ENCODE peak calls at places on chromosomes 13 and 19, in seven cellular contexts. P is lower lobe of right lung; S is pancreas; H is upper lobe of left lung; Q is right lobe of liver; L is natural killer cell; A is activated CD8-positive, alpha-beta T cell treated with anti-CD3 and anti-CD28 coated beads for 36 hours. M is an unnamed sample.
A peak's percentile ranks its signal among the peaks of the same experiment; 100 is the strongest.

GRCh38 chr13:34655554-34655953 is 286.5 kb upstream of the NBEA start:
- ATAC-seq in Q (no peak), P (no peak), S (no peak), A (no peak), L (no peak), H (no peak), M (no peak)

GRCh38 chr13:29315847-29316246 is 279.6 kb downstream of the SLC7A1 start:
- ATAC-seq in S (no peak), L (no peak), H (no peak), P (no peak), Q (no peak), A (peak; percentile 39), M (no peak)

GRCh38 chr13:20704459-20705069 is 1.1 kb downstream of the IL17D start:
- ATAC-seq in P (peak; percentile 38), S (peak; percentile 11), A (peak; percentile 1), H (peak; percentile 15), L (no peak), Q (no peak), M (no peak)

GRCh38 chr19:10737680-10738079 is 19.8 kb downstream of the DNM2 start:
- ATAC-seq in L (no peak), S (no peak), A (no peak), Q (no peak), H (no peak), P (peak; percentile 8), M (no peak)

GRCh38 chr19:47675859-47676258 is 37.4 kb upstream of the EHD2 start:
- ATAC-seq in Q (no peak), H (no peak), L (no peak), P (no peak), A (no peak), S (no peak), M (no peak)

GRCh38 chr19:10543059-10543419 is 665 bp upstream of the ATG4D start:
- ATAC-seq in L (no peak), Q (no peak), S (peak; percentile 23), H (no peak), P (no peak), A (no peak), M (no peak)

GRCh38 chr13:63605403-63605802 is 2189.8 kb upstream of the PCDH20 start:
- ATAC-seq in S (no peak), L (no peak), P (no peak), H (no peak), Q (no peak), A (no peak), M (no peak)

GRCh38 chr19:8252922-8253589 is 43.9 kb downstream of the CERS4 start:
- ATAC-seq in A (peak; percentile 93), L (peak; percentile 98), S (peak; percentile 81), P (peak; percentile 71), H (peak; percentile 70), Q (peak; percentile 57), M (peak; percentile 37)

GRCh38 chr13:98075048-98075447 is 67.8 kb upstream of the FARP1 start:
- ATAC-seq in L (no peak), Q (no peak), H (no peak), S (no peak), A (no peak), P (no peak), M (no peak)

GRCh38 chr13:49865174-49865573 is 71.0 kb downstream of the SPRYD7 start:
- ATAC-seq in L (no peak), P (peak; percentile 76), A (no peak), H (no peak), Q (no peak), S (no peak), M (no peak)

GRCh38 chr13:77896977-77897376 is 21.7 kb downstream of the EDNRB start:
- ATAC-seq in H (no peak), P (peak; percentile 50), L (no peak), A (no peak), S (no peak), Q (peak; percentile 30), M (peak; percentile 40)

GRCh38 chr19:6241680-6242079 is 38.1 kb downstream of the MLLT1 start:
- ATAC-seq in L (no peak), S (no peak), Q (no peak), H (no peak), P (no peak), A (no peak), M (peak; percentile 26)

GRCh38 chr13:80237646-80238045 is 103.3 kb downstream of the SPRY2 start:
- ATAC-seq in S (no peak), H (no peak), Q (no peak), P (no peak), L (no peak), A (no peak), M (no peak)

GRCh38 chr13:33281951-33282595 is 3.5 kb downstream of the STARD13 start:
- ATAC-seq in Q (no peak), L (no peak), A (no peak), P (no peak), S (no peak), H (no peak), M (no peak)

GRCh38 chr13:26037302-26037701 is 14.5 kb downstream of the SHISA2 start:
- ATAC-seq in P (peak; percentile 61), H (peak; percentile 69), S (no peak), L (no peak), Q (no peak), A (no peak), M (no peak)

GRCh38 chr13:96958286-96958891 is 35.9 kb downstream of the OXGR1 start:
- ATAC-seq in L (no peak), A (no peak), S (peak; percentile 79), Q (peak; percentile 33), P (peak; percentile 29), H (no peak), M (no peak)

GRCh38 chr19:17311455-17312248 is 2.3 kb downstream of the DDA1 start:
- ATAC-seq in S (no peak), H (no peak), P (peak; percentile 19), Q (no peak), L (no peak), A (no peak), M (no peak)

GRCh38 chr13:49627831-49628652 is at the start of gene ARL11:
- ATAC-seq in H (peak; percentile 72), Q (peak; percentile 25), L (peak; percentile 88), P (peak; percentile 81), S (peak; percentile 66), A (peak; percentile 94), M (peak; percentile 51)

GRCh38 chr13:62287764-62288163 is 872.1 kb upstream of the PCDH20 start:
- ATAC-seq in A (no peak), S (no peak), P (no peak), H (no peak), L (no peak), Q (no peak), M (no peak)

GRCh38 chr19:4516939-4517300 is 1.4 kb downstream of the PLIN4 start:
- ATAC-seq in A (no peak), H (no peak), L (no peak), S (no peak), P (no peak), Q (peak; percentile 9), M (peak; percentile 26)

GRCh38 chr13:60716296-60716695 is 319.3 kb downstream of the TDRD3 start:
- ATAC-seq in H (no peak), S (no peak), L (no peak), P (no peak), A (no peak), Q (no peak), M (no peak)

DNA sequence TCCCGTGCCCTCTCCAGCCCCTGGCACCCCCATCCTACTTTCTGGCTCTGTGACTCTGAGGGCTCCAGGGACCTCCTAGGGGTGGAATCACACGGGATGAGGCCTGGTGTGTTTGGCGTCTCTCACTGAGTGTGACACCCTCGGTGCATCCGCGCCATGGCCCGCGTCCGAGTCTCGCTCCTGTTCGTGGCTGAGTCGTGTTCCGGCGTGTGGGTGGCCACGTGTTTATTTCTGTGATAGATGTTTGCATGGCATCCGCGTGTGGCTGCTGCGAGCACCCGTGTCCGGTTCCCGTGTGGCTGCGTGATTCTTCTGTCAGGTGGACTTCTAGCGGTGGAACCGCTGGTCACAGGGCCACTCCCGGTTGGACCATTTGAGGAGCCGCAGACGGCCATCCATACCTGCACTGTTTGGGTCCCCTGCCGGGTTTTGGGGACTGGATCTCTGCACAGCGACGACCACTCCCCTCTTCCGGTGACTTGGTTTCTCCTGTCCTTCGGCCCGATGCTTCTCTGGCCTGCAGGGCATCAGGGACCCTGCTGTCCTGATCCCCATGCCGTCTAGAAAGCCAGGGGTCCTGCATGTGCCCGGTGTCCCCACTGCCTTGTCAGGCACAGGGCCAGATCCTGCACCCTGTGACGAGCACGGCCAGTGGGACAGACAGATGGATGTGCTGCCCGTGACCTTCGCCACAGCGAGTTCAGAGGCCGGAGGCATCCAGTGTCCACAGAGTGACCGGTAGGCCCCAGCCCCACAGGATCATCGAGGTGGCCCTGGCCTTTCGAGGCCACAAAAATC is 8.5 kb downstream of the CSNK1G2 start:
- ATAC-seq in H (no peak), A (no peak), S (no peak), Q (no peak), L (no peak), P (no peak), M (no peak)
- TF ChIP-seq CTCF in H (no peak), A (no peak), S (no peak), Q (no peak), L (no peak), P (no peak), M (no peak)

GRCh38 chr19:33248954-33249613 is 23.4 kb upstream of the SLC7A10 start:
- ATAC-seq in A (peak; percentile 69), H (no peak), S (peak; percentile 52), P (peak; percentile 77), Q (peak; percentile 17), L (peak; percentile 44), M (peak; percentile 32)
- TF ChIP-seq CTCF in A (no peak), H (no peak), S (no peak), P (peak; percentile 5), Q (peak; percentile 13), L (no peak), M (no peak)

DNA sequence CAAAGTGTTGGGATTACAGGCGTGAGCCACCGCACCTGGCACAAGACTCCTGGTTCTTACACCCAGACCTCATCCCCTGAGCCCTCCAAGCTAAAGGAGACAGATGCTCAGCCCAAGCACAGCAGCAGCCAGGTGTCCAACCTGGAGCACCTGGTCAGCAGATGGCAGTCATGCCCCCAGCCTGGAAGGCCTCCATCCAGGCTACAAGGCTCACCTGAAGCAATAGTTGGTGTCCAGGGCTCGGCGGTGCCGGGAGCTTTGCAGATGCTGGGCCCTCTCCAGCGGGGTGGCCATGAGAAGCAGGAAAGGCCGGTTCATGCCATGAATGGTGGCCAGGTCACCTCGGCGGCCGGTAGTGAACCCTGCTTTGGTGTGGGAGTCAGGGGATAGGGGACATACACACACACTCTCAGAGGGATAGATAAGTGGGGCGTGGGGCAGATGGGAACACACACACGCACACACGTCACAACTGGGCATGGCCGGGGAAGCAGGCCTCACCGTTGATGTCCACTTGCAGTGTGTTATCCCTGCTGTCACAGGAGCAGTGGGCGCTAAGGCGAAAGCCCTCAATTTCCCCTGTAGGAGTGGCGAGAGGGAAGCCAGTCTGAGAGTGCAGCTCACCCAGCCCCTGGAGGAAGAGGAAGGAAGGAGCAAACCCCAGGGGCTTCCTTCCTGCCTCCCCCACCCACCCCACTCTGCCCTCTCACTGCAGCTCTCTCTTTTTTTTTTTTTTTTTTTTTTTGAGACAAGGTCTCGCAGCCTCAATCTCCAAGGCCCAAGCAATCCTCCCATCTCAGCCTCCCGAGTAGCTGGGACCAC is 11.8 kb downstream of the TGFB1 start:
- ATAC-seq in L (peak; percentile 22), H (peak; percentile 47), P (peak; percentile 78), Q (peak; percentile 58), A (no peak), S (peak; percentile 93), M (no peak)
- TF ChIP-seq CTCF in L (no peak), H (no peak), P (no peak), Q (no peak), A (peak; percentile 14), S (peak; percentile 23), M (no peak)

DNA sequence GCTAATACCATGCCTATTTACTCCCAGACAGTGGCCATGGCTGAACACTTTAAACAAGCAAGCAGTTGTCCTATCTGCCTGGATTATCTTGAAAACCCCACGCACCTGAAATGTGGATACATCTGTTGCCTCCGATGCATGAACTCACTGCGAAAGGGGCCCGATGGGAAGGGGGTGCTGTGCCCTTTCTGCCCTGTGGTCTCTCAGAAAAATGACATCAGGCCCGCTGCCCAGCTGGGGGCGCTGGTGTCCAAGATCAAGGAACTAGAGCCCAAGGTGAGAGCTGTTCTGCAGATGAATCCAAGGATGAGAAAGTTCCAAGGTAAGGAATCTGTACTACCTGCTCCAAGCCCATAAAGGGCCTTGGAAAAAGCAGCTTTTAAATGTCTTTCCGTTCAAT is 8.6 kb downstream of the RFPL4AL1 start:
- ATAC-seq in L (no peak), S (no peak), Q (no peak), A (no peak), P (no peak), H (no peak), M (no peak)
- TF ChIP-seq CTCF in L (no peak), S (peak; percentile 8), Q (peak; percentile 36), A (peak; percentile 39), P (no peak), H (no peak), M (no peak)